ENCODE peak calls at places on chromosomes 3 and 15, in four cellular contexts. One of them, this sample, is unnamed.

GRCh38 chr3:40924559-40925058 is 274.7 kb upstream of the CTNNB1 start:
- DNase-seq in K562: no peak
- DNase-seq in GM12891: no peak
- DNase-seq in GM12878: no peak
- DNase-seq in this sample: no peak

GRCh38 chr15:60548101-60548500 is 69.2 kb upstream of the ICE2 start:
- DNase-seq in K562: no peak
- DNase-seq in GM12891: peak
- DNase-seq in GM12878: peak
- DNase-seq in this sample: no peak

GRCh38 chr15:41512512-41513281 is 930 bp downstream of the LTK start:
- DNase-seq in K562: peak
- DNase-seq in GM12891: peak
- DNase-seq in GM12878: no peak
- DNase-seq in this sample: peak

GRCh38 chr3:187361835-187362234 is 6.3 kb upstream of the RTP4 start:
- DNase-seq in K562: no peak
- DNase-seq in GM12891: no peak
- DNase-seq in GM12878: no peak
- DNase-seq in this sample: no peak

GRCh38 chr3:138369151-138369900 is 20.9 kb downstream of the MRAS start:
- DNase-seq in K562: no peak
- DNase-seq in GM12891: no peak
- DNase-seq in GM12878: no peak
- DNase-seq in this sample: no peak

GRCh38 chr3:9903238-9903624 is 583 bp downstream of the IL17RE start:
- DNase-seq in K562: no peak
- DNase-seq in GM12891: no peak
- DNase-seq in GM12878: no peak
- DNase-seq in this sample: no peak

GRCh38 chr3:58082047-58082446 is 73.8 kb downstream of the FLNB start:
- DNase-seq in K562: peak
- DNase-seq in GM12891: no peak
- DNase-seq in GM12878: no peak
- DNase-seq in this sample: no peak

GRCh38 chr3:138068579-138069174 is 46.7 kb downstream of the DZIP1L start:
- DNase-seq in K562: peak
- DNase-seq in GM12891: peak
- DNase-seq in GM12878: no peak
- DNase-seq in this sample: peak

GRCh38 chr3:144189044-144189443 is 217.4 kb downstream of the DIPK2A start:
- DNase-seq in K562: no peak
- DNase-seq in GM12891: no peak
- DNase-seq in GM12878: no peak
- DNase-seq in this sample: no peak

GRCh38 chr15:58748040-58748786 is 1.3 kb downstream of the ADAM10 start:
- DNase-seq in K562: no peak
- DNase-seq in GM12891: no peak
- DNase-seq in GM12878: no peak
- DNase-seq in this sample: no peak

GRCh38 chr3:120567370-120568197 is 28.6 kb upstream of the NDUFB4 start:
- DNase-seq in K562: no peak
- DNase-seq in GM12891: no peak
- DNase-seq in GM12878: no peak
- DNase-seq in this sample: no peak

GRCh38 chr3:169356284-169356955 is 307.1 kb downstream of the MECOM start:
- DNase-seq in K562: no peak
- DNase-seq in GM12891: no peak
- DNase-seq in GM12878: no peak
- DNase-seq in this sample: no peak

GRCh38 chr3:165875644-165876043 is 38.4 kb upstream of the BCHE start:
- DNase-seq in K562: no peak
- DNase-seq in GM12891: no peak
- DNase-seq in GM12878: no peak
- DNase-seq in this sample: no peak

GRCh38 chr3:12351145-12351544 is 62.3 kb downstream of the PPARG start:
- DNase-seq in K562: no peak
- DNase-seq in GM12891: no peak
- DNase-seq in GM12878: no peak
- DNase-seq in this sample: peak

GRCh38 chr3:45817788-45818523 is 21.6 kb upstream of the SLC6A20 start:
- DNase-seq in K562: no peak
- DNase-seq in GM12891: no peak
- DNase-seq in GM12878: no peak
- DNase-seq in this sample: no peak

GRCh38 chr15:99124641-99125040 is 19.8 kb downstream of the SYNM start:
- DNase-seq in K562: no peak
- DNase-seq in GM12891: no peak
- DNase-seq in GM12878: no peak
- DNase-seq in this sample: no peak

GRCh38 chr3:62226601-62227339 is 146.6 kb downstream of the FEZF2 start:
- DNase-seq in K562: no peak
- DNase-seq in GM12891: no peak
- DNase-seq in GM12878: no peak
- DNase-seq in this sample: no peak

GRCh38 chr3:196501316-196502064 is 2.1 kb downstream of the RNF168 start:
- DNase-seq in K562: no peak
- DNase-seq in GM12891: no peak
- DNase-seq in GM12878: no peak
- DNase-seq in this sample: no peak

GRCh38 chr3:136802481-136802996 is 16.4 kb upstream of the SLC35G2 start:
- DNase-seq in K562: no peak
- DNase-seq in GM12891: no peak
- DNase-seq in GM12878: no peak
- DNase-seq in this sample: no peak

GRCh38 chr3:12916159-12916558 is 74.8 kb upstream of the RPL32 start:
- DNase-seq in K562: no peak
- DNase-seq in GM12891: no peak
- DNase-seq in GM12878: no peak
- DNase-seq in this sample: no peak

GRCh38 chr3:196406806-196407470 is 25.3 kb downstream of the UBXN7 start:
- DNase-seq in K562: no peak
- DNase-seq in GM12891: no peak
- DNase-seq in GM12878: no peak
- DNase-seq in this sample: no peak

GRCh38 chr3:131193671-131194291 is 167.1 kb downstream of the NEK11 start:
- DNase-seq in K562: no peak
- DNase-seq in GM12891: no peak
- DNase-seq in GM12878: no peak
- DNase-seq in this sample: no peak

GRCh38 chr3:8845641-8846040 is 76.2 kb upstream of the OXTR start:
- DNase-seq in K562: no peak
- DNase-seq in GM12891: no peak
- DNase-seq in GM12878: no peak
- DNase-seq in this sample: no peak

GRCh38 chr3:149142647-149143046 is 13.2 kb downstream of the HPS3 start:
- DNase-seq in K562: no peak
- DNase-seq in GM12891: no peak
- DNase-seq in GM12878: no peak
- DNase-seq in this sample: no peak

GRCh38 chr15:81108427-81108826 is 25.6 kb upstream of the CFAP161 start:
- DNase-seq in K562: peak
- DNase-seq in GM12891: no peak
- DNase-seq in GM12878: no peak
- DNase-seq in this sample: no peak

GRCh38 chr15:90060797-90061196 is 41.5 kb downstream of the IDH2 start:
- DNase-seq in K562: no peak
- DNase-seq in GM12891: no peak
- DNase-seq in GM12878: no peak
- DNase-seq in this sample: no peak

GRCh38 chr3:181880339-181880738 is 168.6 kb downstream of the SOX2 start:
- DNase-seq in K562: no peak
- DNase-seq in GM12891: no peak
- DNase-seq in GM12878: no peak
- DNase-seq in this sample: no peak

GRCh38 chr3:194505791-194506415 is 19.1 kb upstream of the ATP13A3 start:
- DNase-seq in K562: no peak
- DNase-seq in GM12891: no peak
- DNase-seq in GM12878: no peak
- DNase-seq in this sample: no peak

GRCh38 chr3:187919018-187919417 is 173.8 kb upstream of the BCL6 start:
- DNase-seq in K562: no peak
- DNase-seq in GM12891: peak
- DNase-seq in GM12878: peak
- DNase-seq in this sample: no peak

GRCh38 chr3:14343338-14344112 is 58.9 kb upstream of the SLC6A6 start:
- DNase-seq in K562: no peak
- DNase-seq in GM12891: no peak
- DNase-seq in GM12878: no peak
- DNase-seq in this sample: no peak

GRCh38 chr3:192366916-192367315 is 360.4 kb downstream of the FGF12 start:
- DNase-seq in K562: no peak
- DNase-seq in GM12891: no peak
- DNase-seq in GM12878: no peak
- DNase-seq in this sample: no peak

GRCh38 chr15:91885054-91885453 is 31.5 kb downstream of the SLCO3A1 start:
- DNase-seq in K562: no peak
- DNase-seq in GM12891: no peak
- DNase-seq in GM12878: no peak
- DNase-seq in this sample: no peak

GRCh38 chr15:40307421-40308165 is at the start of gene PLCB2:
- DNase-seq in K562: peak
- DNase-seq in GM12891: no peak
- DNase-seq in GM12878: peak
- DNase-seq in this sample: peak

GRCh38 chr3:38455639-38456430 is 2.1 kb downstream of the ACVR2B start:
- DNase-seq in K562: peak
- DNase-seq in GM12891: no peak
- DNase-seq in GM12878: no peak
- DNase-seq in this sample: no peak

GRCh38 chr3:61812085-61812484 is 250.7 kb downstream of the PTPRG start:
- DNase-seq in K562: no peak
- DNase-seq in GM12891: no peak
- DNase-seq in GM12878: no peak
- DNase-seq in this sample: no peak

GRCh38 chr3:174540081-174540480 is 319.1 kb upstream of the NAALADL2 start:
- DNase-seq in K562: no peak
- DNase-seq in GM12891: no peak
- DNase-seq in GM12878: no peak
- DNase-seq in this sample: no peak

GRCh38 chr3:151895478-151895877 is 22.0 kb downstream of the SUCNR1 start:
- DNase-seq in K562: no peak
- DNase-seq in GM12891: no peak
- DNase-seq in GM12878: no peak
- DNase-seq in this sample: no peak

GRCh38 chr3:151896662-151897012 is 23.2 kb downstream of the SUCNR1 start:
- DNase-seq in K562: no peak
- DNase-seq in GM12891: no peak
- DNase-seq in GM12878: no peak
- DNase-seq in this sample: no peak

GRCh38 chr3:151894219-151894618 is 20.8 kb downstream of the SUCNR1 start:
- DNase-seq in K562: no peak
- DNase-seq in GM12891: no peak
- DNase-seq in GM12878: no peak
- DNase-seq in this sample: no peak

GRCh38 chr3:151895881-151896661 is 22.6 kb downstream of the SUCNR1 start:
- DNase-seq in K562: no peak
- DNase-seq in GM12891: no peak
- DNase-seq in GM12878: no peak
- DNase-seq in this sample: no peak

GRCh38 chr3:151890721-151891141 is 17.3 kb downstream of the SUCNR1 start:
- DNase-seq in K562: no peak
- DNase-seq in GM12891: no peak
- DNase-seq in GM12878: no peak
- DNase-seq in this sample: peak
- TF ChIP-seq SPI1 in K562: no peak
- TF ChIP-seq SPI1 in GM12891: no peak
- TF ChIP-seq SPI1 in GM12878: no peak
- TF ChIP-seq SPI1 in this sample: no peak

DNA sequence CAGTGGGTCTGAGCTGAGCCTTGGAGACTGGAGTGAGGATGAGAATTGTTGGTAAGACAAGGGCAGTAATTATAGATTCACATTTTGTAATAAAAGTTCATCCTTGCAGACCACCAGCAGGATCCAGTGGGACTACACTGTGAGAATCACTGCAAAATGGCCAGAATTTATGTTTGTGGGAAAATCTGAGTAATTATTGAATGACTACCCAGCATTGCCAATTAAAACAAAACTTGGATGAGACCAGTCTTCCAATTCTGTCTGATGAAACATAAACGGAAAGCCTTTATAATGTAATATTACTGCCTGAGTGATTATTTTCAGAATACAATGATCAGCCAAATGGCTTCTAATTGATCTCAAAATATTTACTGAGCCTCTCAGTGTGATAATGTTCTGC is 323.3 kb upstream of the C2CD4B start:
- DNase-seq in K562: no peak
- DNase-seq in GM12891: no peak
- DNase-seq in GM12878: no peak
- DNase-seq in this sample: no peak
- TF ChIP-seq SPI1 in K562: no peak
- TF ChIP-seq SPI1 in GM12891: no peak
- TF ChIP-seq SPI1 in GM12878: no peak
- TF ChIP-seq SPI1 in this sample: no peak

GRCh38 chr3:28476764-28477163 is 128.1 kb upstream of the AZI2 start:
- DNase-seq in K562: no peak
- DNase-seq in GM12891: no peak
- DNase-seq in GM12878: no peak
- DNase-seq in this sample: no peak

DNA sequence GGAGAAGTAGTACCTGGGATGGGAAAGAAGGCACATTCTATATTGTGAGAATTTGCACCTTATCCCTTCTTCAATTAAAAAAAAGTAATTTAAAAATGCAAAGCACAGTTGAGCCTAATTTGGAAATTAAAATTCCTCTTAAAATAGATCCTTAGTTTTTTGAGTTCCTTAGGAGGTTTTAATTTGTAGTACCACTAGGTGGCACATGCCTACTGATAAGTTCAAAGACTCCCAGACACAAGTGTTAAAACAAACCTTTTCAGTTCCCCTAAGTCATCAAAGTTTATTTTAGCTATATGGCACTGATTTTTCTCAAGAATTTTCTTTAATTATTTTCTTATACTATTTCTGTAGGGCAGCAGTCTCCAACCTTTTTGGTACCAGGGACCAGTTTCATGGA is 127.6 kb upstream of the AZI2 start:
- DNase-seq in K562: peak
- DNase-seq in GM12891: peak
- DNase-seq in GM12878: peak
- DNase-seq in this sample: peak
- TF ChIP-seq SPI1 in K562: no peak
- TF ChIP-seq SPI1 in GM12891: no peak
- TF ChIP-seq SPI1 in GM12878: no peak
- TF ChIP-seq SPI1 in this sample: no peak

GRCh38 chr15:45253330-45253729 is 1.3 kb downstream of the SLC28A2 start:
- DNase-seq in K562: peak
- DNase-seq in GM12891: no peak
- DNase-seq in GM12878: no peak
- DNase-seq in this sample: no peak
- TF ChIP-seq SPI1 in K562: no peak
- TF ChIP-seq SPI1 in GM12891: no peak
- TF ChIP-seq SPI1 in GM12878: no peak
- TF ChIP-seq SPI1 in this sample: no peak

GRCh38 chr3:17678116-17678741 is 64.2 kb downstream of the TBC1D5 start:
- DNase-seq in K562: no peak
- DNase-seq in GM12891: no peak
- DNase-seq in GM12878: no peak
- DNase-seq in this sample: peak
- TF ChIP-seq SPI1 in K562: no peak
- TF ChIP-seq SPI1 in GM12891: peak
- TF ChIP-seq SPI1 in GM12878: peak
- TF ChIP-seq SPI1 in this sample: peak